ENCODE peak calls at places on chromosomes 5 and 9, in seven cellular contexts. M is HepG2, K is HCT116, T is SK-N-SH, I is GM12878, Y is K562, W is H1. B is an unnamed sample.

GRCh38 chr9:5949103-5949699 is 58.5 kb downstream of the MLANA start:
- DNase-seq in M (no peak), K (no peak), T (no peak), I (peak), Y (no peak), W (no peak), B (no peak)

GRCh38 chr5:147509041-147509709 is 693 bp downstream of the DPYSL3 start:
- DNase-seq in M (no peak), K (no peak), T (peak), I (no peak), Y (no peak), W (no peak), B (no peak)

GRCh38 chr5:179313849-179314521 is 31.3 kb downstream of the ADAMTS2 start:
- DNase-seq in M (no peak), K (no peak), T (peak), I (no peak), Y (no peak), W (no peak), B (no peak)

GRCh38 chr9:36941441-36941840 is 92.6 kb downstream of the PAX5 start:
- DNase-seq in M (no peak), K (no peak), T (no peak), I (no peak), Y (no peak), W (no peak), B (no peak)

GRCh38 chr5:98110791-98111190 is 662.7 kb upstream of the RGMB start:
- DNase-seq in M (no peak), K (no peak), T (no peak), I (no peak), Y (no peak), W (no peak), B (no peak)

GRCh38 chr9:106962615-106963363 is 99.8 kb downstream of the ZNF462 start:
- DNase-seq in M (no peak), K (no peak), T (no peak), I (no peak), Y (no peak), W (no peak), B (no peak)

GRCh38 chr5:171867786-171868185 is 82.2 kb downstream of the SMIM23 start:
- DNase-seq in M (no peak), K (no peak), T (no peak), I (no peak), Y (no peak), W (no peak), B (no peak)

GRCh38 chr5:98308231-98308630 is 465.2 kb upstream of the RGMB start:
- DNase-seq in M (no peak), K (no peak), T (no peak), I (no peak), Y (no peak), W (no peak), B (no peak)

GRCh38 chr9:20312732-20313131 is 309.6 kb downstream of the MLLT3 start:
- DNase-seq in M (no peak), K (no peak), T (no peak), I (no peak), Y (no peak), W (no peak), B (no peak)

GRCh38 chr5:39650234-39650816 is 225.5 kb upstream of the DAB2 start:
- DNase-seq in M (no peak), K (no peak), T (no peak), I (no peak), Y (no peak), W (no peak), B (no peak)

GRCh38 chr5:97550164-97550563 is 367.1 kb upstream of the RIOK2 start:
- DNase-seq in M (no peak), K (no peak), T (no peak), I (no peak), Y (no peak), W (no peak), B (no peak)

GRCh38 chr5:178389796-178390195 is 157.2 kb upstream of the PHYKPL start:
- DNase-seq in M (no peak), K (no peak), T (no peak), I (no peak), Y (no peak), W (no peak), B (no peak)

GRCh38 chr9:32866292-32866691 is 83.0 kb downstream of the TMEM215 start:
- DNase-seq in M (no peak), K (no peak), T (no peak), I (no peak), Y (no peak), W (no peak), B (no peak)

GRCh38 chr5:132873119-132873929 is at the start of gene LEAP2:
- DNase-seq in M (peak), K (no peak), T (no peak), I (no peak), Y (peak), W (no peak), B (no peak)

GRCh38 chr9:120901704-120902103 is 24.7 kb upstream of the PHF19 start:
- DNase-seq in M (no peak), K (no peak), T (no peak), I (no peak), Y (no peak), W (no peak), B (no peak)

GRCh38 chr9:69265891-69266290 is 59.1 kb upstream of the ENTREP1 start:
- DNase-seq in M (no peak), K (no peak), T (no peak), I (no peak), Y (no peak), W (no peak), B (no peak)

GRCh38 chr5:152349683-152350526 is 55.2 kb downstream of the NMUR2 start:
- DNase-seq in M (peak), K (peak), T (peak), I (no peak), Y (peak), W (peak), B (peak)

GRCh38 chr5:157476699-157477408 is 16.8 kb downstream of the NIPAL4 start:
- DNase-seq in M (peak), K (peak), T (peak), I (no peak), Y (peak), W (no peak), B (peak)

GRCh38 chr5:157670662-157671591 is at the start of gene C5orf52:
- DNase-seq in M (peak), K (no peak), T (peak), I (peak), Y (no peak), W (no peak), B (peak)

GRCh38 chr9:124353811-124354274 is 61.4 kb downstream of the PSMB7 start:
- DNase-seq in M (no peak), K (no peak), T (no peak), I (no peak), Y (no peak), W (no peak), B (no peak)

GRCh38 chr5:102664946-102665345 is 90.2 kb upstream of the PAM start:
- DNase-seq in M (no peak), K (no peak), T (no peak), I (no peak), Y (no peak), W (no peak), B (no peak)

GRCh38 chr9:81537964-81538363 is 151.4 kb downstream of the TLE1 start:
- DNase-seq in M (no peak), K (no peak), T (peak), I (no peak), Y (no peak), W (no peak), B (no peak)

GRCh38 chr9:131461166-131461565 is 41.6 kb upstream of the POMT1 start:
- DNase-seq in M (no peak), K (no peak), T (no peak), I (no peak), Y (no peak), W (no peak), B (no peak)

GRCh38 chr9:22739712-22740111 is 293.1 kb downstream of the DMRTA1 start:
- DNase-seq in M (no peak), K (no peak), T (no peak), I (no peak), Y (no peak), W (no peak), B (no peak)

GRCh38 chr5:80573062-80573461 is 3.0 kb upstream of the ANKRD34B start:
- DNase-seq in M (no peak), K (no peak), T (no peak), I (no peak), Y (no peak), W (no peak), B (no peak)

GRCh38 chr9:112777914-112778313 is 27.4 kb downstream of the SNX30 start:
- DNase-seq in M (no peak), K (no peak), T (no peak), I (no peak), Y (no peak), W (no peak), B (no peak)

GRCh38 chr5:38755171-38755570 is 90.6 kb upstream of the OSMR start:
- DNase-seq in M (no peak), K (no peak), T (no peak), I (no peak), Y (no peak), W (no peak), B (no peak)

GRCh38 chr9:121725008-121725795 is 73.8 kb downstream of the DAB2IP start:
- DNase-seq in M (no peak), K (no peak), T (no peak), I (no peak), Y (no peak), W (no peak), B (no peak)

GRCh38 chr9:100492952-100493351 is 20.0 kb downstream of the TMEFF1 start:
- DNase-seq in M (peak), K (no peak), T (no peak), I (no peak), Y (no peak), W (no peak), B (peak)

GRCh38 chr5:176418251-176418650 is 1.9 kb upstream of the CLTB start:
- DNase-seq in M (peak), K (no peak), T (no peak), I (no peak), Y (no peak), W (no peak), B (no peak)

GRCh38 chr5:176416965-176417364 is 626 bp upstream of the CLTB start:
- DNase-seq in M (no peak), K (no peak), T (no peak), I (no peak), Y (no peak), W (no peak), B (no peak)

GRCh38 chr5:176414704-176415103 is 1.6 kb downstream of the CLTB start:
- DNase-seq in M (no peak), K (no peak), T (no peak), I (no peak), Y (no peak), W (no peak), B (no peak)

GRCh38 chr5:176415240-176416122 is 858 bp downstream of the CLTB start:
- DNase-seq in M (no peak), K (no peak), T (peak), I (no peak), Y (peak), W (no peak), B (peak)

DNA sequence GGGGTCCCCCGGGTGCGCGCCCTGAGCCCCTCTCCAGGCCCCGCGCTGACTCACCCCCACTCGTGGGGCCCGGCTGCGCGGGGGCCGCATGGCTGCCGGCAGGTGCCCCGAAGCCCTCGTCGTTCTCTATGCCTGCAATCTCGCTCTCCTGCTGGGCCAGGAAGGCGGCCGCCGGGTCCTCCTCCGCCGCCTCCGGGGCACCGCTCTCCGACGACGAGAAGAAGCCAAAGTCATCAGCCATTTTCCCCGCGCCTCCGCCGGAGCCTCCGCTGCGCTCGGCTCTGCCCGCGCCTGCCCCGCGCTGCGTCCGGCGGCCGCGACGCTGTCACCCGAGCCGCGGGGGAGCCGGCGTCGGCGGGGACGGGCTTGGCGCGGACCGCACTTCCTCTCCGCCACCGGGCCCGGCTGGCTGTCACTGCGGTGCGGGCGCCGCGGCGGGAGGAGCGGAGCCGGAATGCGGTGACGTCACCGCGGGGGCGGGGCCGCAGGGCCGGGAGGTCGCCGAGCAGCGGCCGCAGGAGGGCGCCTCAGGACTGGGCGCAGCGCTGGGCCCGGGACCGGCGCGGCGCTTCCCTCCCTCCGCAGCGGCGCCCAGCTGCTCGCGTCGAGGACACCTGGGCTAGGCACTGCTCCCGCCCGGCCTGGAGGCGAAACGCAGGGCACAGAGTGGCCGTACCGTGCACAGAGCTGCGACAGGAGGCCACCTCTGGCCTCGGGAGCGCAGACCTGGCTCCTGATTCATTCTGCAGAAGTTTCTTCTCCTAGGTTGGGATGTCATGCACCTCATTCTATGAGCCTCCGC is at the start of gene CLTB:
- DNase-seq in M (peak), K (peak), T (peak), I (peak), Y (peak), W (peak), B (peak)
- TF ChIP-seq JUND in M (peak), K (peak), T (no peak), I (peak), Y (peak), W (peak), B (no peak)

GRCh38 chr5:78615697-78616096 is 32.9 kb downstream of the LHFPL2 start:
- DNase-seq in M (no peak), K (peak), T (no peak), I (no peak), Y (peak), W (no peak), B (no peak)
- TF ChIP-seq JUND in M (no peak), K (peak), T (peak), I (no peak), Y (peak), W (no peak), B (no peak)

GRCh38 chr5:105872569-105873270 is 1798.0 kb downstream of the EFNA5 start:
- DNase-seq in M (no peak), K (no peak), T (no peak), I (no peak), Y (no peak), W (no peak), B (no peak)

GRCh38 chr5:105877592-105877991 is 1793.1 kb downstream of the EFNA5 start:
- DNase-seq in M (no peak), K (no peak), T (no peak), I (no peak), Y (no peak), W (no peak), B (peak)

GRCh38 chr5:105882956-105883481 is 1787.7 kb downstream of the EFNA5 start:
- DNase-seq in M (no peak), K (no peak), T (no peak), I (no peak), Y (no peak), W (no peak), B (peak)

DNA sequence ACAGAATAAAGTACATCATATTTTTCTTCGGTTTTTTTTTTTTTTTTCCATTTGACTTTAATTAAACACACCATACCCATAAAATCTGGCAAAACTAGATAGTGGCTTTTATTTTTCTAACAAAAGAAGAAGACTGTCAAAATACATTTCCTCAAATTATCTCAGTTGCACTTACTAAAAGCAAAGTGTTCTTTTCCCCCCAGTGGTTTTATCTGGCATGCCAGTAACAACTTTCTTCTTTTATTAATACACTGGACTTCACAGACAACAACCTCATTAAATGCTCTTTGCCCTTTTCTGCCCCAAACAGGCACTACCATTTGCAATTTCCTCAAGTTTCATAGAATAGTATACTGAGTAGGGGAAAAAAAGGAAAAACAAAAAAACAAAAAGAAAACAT is 1792.3 kb downstream of the EFNA5 start:
- DNase-seq in M (no peak), K (no peak), T (no peak), I (no peak), Y (no peak), W (no peak), B (no peak)
- TF ChIP-seq JUND in M (no peak), K (no peak), T (no peak), I (no peak), Y (no peak), W (no peak), B (no peak)

DNA sequence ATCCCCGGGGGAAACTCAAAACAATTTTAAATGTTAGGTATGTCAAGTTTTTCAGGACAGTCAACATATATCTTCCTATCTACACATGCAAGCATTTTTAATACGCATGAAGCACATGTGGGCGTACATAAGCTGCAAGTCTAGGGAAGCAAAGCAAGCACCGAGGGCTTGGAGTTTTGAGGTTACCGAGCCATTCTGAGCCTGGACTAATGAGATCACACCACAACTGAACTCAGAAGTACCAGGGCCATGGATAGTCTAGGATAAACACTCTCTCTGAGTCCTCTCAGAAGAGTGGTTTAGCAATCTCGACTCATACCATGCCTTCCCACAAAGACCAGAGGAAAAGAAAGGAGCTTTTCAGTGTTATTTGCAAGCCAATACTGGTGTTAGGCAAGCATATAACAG is 154.2 kb downstream of the AUH start:
- DNase-seq in M (peak), K (no peak), T (no peak), I (no peak), Y (no peak), W (no peak), B (no peak)
- TF ChIP-seq JUND in M (no peak), K (no peak), T (no peak), I (no peak), Y (no peak), W (no peak), B (no peak)

DNA sequence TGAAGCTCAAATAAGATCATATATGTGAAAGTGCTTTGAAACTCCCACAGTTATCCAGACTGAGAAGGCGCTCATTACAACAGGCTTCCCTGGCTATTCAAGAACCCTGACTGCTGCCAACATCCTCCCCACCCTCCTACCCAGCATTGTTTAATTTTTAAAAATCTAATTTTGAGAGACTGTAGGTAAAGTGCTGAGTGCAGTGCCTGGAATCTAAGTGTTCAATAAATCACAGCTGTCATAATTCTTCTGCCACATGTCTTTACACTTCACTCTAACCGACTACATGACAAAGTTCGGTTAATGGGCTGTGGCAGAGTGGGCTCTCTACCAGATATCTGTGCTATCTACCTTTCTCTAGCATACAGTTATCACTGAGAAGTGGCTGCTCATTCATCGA is 255.6 kb upstream of the C9orf72 start:
- DNase-seq in M (no peak), K (no peak), T (no peak), I (no peak), Y (no peak), W (no peak), B (no peak)
- TF ChIP-seq JUND in M (no peak), K (no peak), T (no peak), I (no peak), Y (no peak), W (no peak), B (no peak)

DNA sequence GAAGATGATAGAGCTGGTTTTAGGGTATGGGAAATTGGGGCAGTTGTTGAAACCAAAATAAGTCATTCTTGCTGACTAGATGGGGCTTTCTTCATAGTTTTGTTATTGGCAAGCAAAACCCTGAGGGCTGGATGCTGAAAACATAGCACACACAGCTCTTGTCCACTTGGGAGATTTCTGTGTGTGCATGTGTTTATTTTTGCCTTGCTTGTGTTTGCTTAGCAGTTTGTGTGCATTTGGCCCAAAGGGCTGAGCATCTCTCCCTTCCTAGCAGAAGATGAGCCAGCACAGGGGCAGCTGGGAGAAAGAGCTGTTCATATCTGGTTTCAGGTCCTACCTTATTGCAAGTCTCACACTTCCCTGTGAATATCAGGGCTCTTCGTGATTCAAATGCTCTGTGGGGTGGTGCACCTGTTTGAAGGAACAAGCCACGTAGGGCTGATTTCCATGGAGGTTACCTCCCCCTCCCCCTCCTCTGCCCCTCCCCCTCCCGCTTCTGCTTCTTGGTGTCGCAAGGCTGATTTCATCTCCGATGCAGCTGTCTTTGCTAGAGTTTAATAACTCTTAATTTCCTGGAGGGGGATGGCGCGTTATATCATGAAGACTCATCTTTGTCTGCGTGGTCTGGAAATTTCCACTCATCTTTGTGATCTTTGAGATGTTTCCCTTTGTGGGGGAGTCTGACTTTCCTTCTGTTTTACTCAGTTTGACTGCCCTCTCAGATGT is 296.5 kb downstream of the ARHGAP26 start:
- DNase-seq in M (no peak), K (no peak), T (no peak), I (peak), Y (no peak), W (no peak), B (no peak)
- TF ChIP-seq JUND in M (no peak), K (no peak), T (no peak), I (no peak), Y (no peak), W (no peak), B (no peak)

GRCh38 chr9:34507966-34508365 is 14.8 kb downstream of the ENHO start:
- DNase-seq in M (no peak), K (no peak), T (no peak), I (no peak), Y (no peak), W (no peak), B (no peak)
- TF ChIP-seq JUND in M (no peak), K (no peak), T (no peak), I (no peak), Y (no peak), W (no peak), B (no peak)

B was measured in T47D.